ENCODE peak calls at places on chromosome 9, in six cellular contexts. B, G, X, E, L and S are unnamed samples.

GRCh38 chr9:127179633-127180401 is 57.4 kb upstream of the ANGPTL2 start:
- DNase-seq in B (no peak), G (no peak), X (no peak), E (no peak), L (no peak), S (no peak)

GRCh38 chr9:100555471-100555870 is 22.4 kb upstream of the CAVIN4 start:
- DNase-seq in B (no peak), G (no peak), X (no peak), E (no peak), L (no peak), S (no peak)

GRCh38 chr9:27467486-27467885 is 56.6 kb upstream of the IFNK start:
- DNase-seq in B (no peak), G (no peak), X (peak), E (no peak), L (no peak), S (no peak)

GRCh38 chr9:73806876-73807275 is 655.2 kb downstream of the ANXA1 start:
- DNase-seq in B (no peak), G (no peak), X (no peak), E (no peak), L (no peak), S (no peak)

GRCh38 chr9:133506653-133507038 is 18.1 kb downstream of the MYMK start:
- DNase-seq in B (peak), G (no peak), X (peak), E (peak), L (peak), S (no peak)

GRCh38 chr9:108194154-108194553 is 661.6 kb downstream of the ACTL7B start:
- DNase-seq in B (no peak), G (no peak), X (no peak), E (no peak), L (no peak), S (no peak)

GRCh38 chr9:116070256-116070914 is 83.2 kb upstream of the PAPPA start:
- DNase-seq in B (no peak), G (no peak), X (no peak), E (no peak), L (no peak), S (no peak)

GRCh38 chr9:23674016-23674585 is 151.9 kb downstream of the ELAVL2 start:
- DNase-seq in B (no peak), G (no peak), X (peak), E (no peak), L (no peak), S (no peak)

GRCh38 chr9:137269231-137269772 is 8.2 kb upstream of the TOR4A start:
- DNase-seq in B (no peak), G (no peak), X (no peak), E (no peak), L (no peak), S (peak)